ENCODE peak calls at places on chromosomes 7 and 10, in nine cellular contexts. V, N, R, S, P, L, B, Z and Q are unnamed samples.

GRCh38 chr10:89207181-89207800 is at the start of gene CH25H:
- DNase-seq in V (no peak), N (no peak), R (peak; percentile 96), S (no peak), P (peak; percentile 90), L (peak; percentile 37), B (peak; percentile 94), Z (peak; percentile 31), Q (peak; percentile 81)

GRCh38 chr10:76469675-76470074 is 1038.3 kb downstream of the LRMDA start:
- DNase-seq in V (no peak), N (no peak), R (peak; percentile 15), S (no peak), P (no peak), L (no peak), B (peak; percentile 33), Z (no peak), Q (no peak)

GRCh38 chr7:92955081-92955480 is 118.7 kb upstream of the CDK6 start:
- DNase-seq in V (no peak), N (no peak), R (no peak), S (no peak), P (no peak), L (no peak), B (no peak), Z (no peak), Q (no peak)

GRCh38 chr10:76341740-76342139 is 910.3 kb downstream of the LRMDA start:
- DNase-seq in V (no peak), N (no peak), R (no peak), S (no peak), P (no peak), L (no peak), B (no peak), Z (no peak), Q (no peak)

GRCh38 chr7:20651960-20652544 is 36.6 kb downstream of the ABCB5 start:
- DNase-seq in V (no peak), N (no peak), R (peak; percentile 54), S (no peak), P (no peak), L (no peak), B (peak; percentile 6), Z (no peak), Q (no peak)

GRCh38 chr10:132645630-132646442 is 108.2 kb downstream of the INPP5A start:
- DNase-seq in V (no peak), N (no peak), R (no peak), S (no peak), P (no peak), L (no peak), B (no peak), Z (no peak), Q (peak; percentile 35)

GRCh38 chr7:95238252-95238938 is 85.9 kb downstream of the PON1 start:
- DNase-seq in V (no peak), N (no peak), R (no peak), S (no peak), P (no peak), L (no peak), B (peak; percentile 6), Z (no peak), Q (no peak)

GRCh38 chr7:100890640-100891521 is 1.4 kb upstream of the UFSP1 start:
- DNase-seq in V (no peak), N (no peak), R (no peak), S (no peak), P (peak; percentile 65), L (no peak), B (peak; percentile 19), Z (no peak), Q (no peak)

GRCh38 chr10:18906636-18907035 is 142.0 kb upstream of the MALRD1 start:
- DNase-seq in V (no peak), N (no peak), R (no peak), S (no peak), P (no peak), L (no peak), B (no peak), Z (no peak), Q (no peak)

GRCh38 chr7:29794959-29795629 is 11.2 kb upstream of the WIPF3 start:
- DNase-seq in V (no peak), N (no peak), R (no peak), S (peak; percentile 62), P (no peak), L (no peak), B (no peak), Z (no peak), Q (no peak)

GRCh38 chr7:129209067-129209926 is 15.5 kb upstream of the AHCYL2 start:
- DNase-seq in V (no peak), N (no peak), R (no peak), S (no peak), P (no peak), L (no peak), B (no peak), Z (no peak), Q (no peak)

GRCh38 chr10:23069019-23069665 is 26.2 kb upstream of the MSRB2 start:
- DNase-seq in V (no peak), N (no peak), R (no peak), S (no peak), P (no peak), L (no peak), B (no peak), Z (no peak), Q (no peak)

GRCh38 chr7:66739477-66739876 is 1.1 kb upstream of the RABGEF1 start:
- DNase-seq in V (no peak), N (no peak), R (peak; percentile 36), S (no peak), P (no peak), L (no peak), B (no peak), Z (peak; percentile 6), Q (no peak)

GRCh38 chr10:70267161-70267933 is 16.5 kb downstream of the NPFFR1 start:
- DNase-seq in V (no peak), N (no peak), R (peak; percentile 98), S (peak; percentile 57), P (no peak), L (no peak), B (peak; percentile 99), Z (no peak), Q (no peak)

GRCh38 chr7:117777335-117778150 is 95.7 kb downstream of the CTTNBP2 start:
- DNase-seq in V (no peak), N (no peak), R (no peak), S (no peak), P (no peak), L (no peak), B (no peak), Z (no peak), Q (no peak)

GRCh38 chr10:104155591-104155990 is 33.6 kb downstream of the SFR1 start:
- DNase-seq in V (no peak), N (no peak), R (no peak), S (no peak), P (no peak), L (no peak), B (no peak), Z (no peak), Q (no peak)

GRCh38 chr7:151429555-151430331 is 10.2 kb downstream of the CRYGN start:
- DNase-seq in V (peak; percentile 18), N (no peak), R (peak; percentile 30), S (no peak), P (no peak), L (peak; percentile 67), B (no peak), Z (peak; percentile 87), Q (no peak)

GRCh38 chr10:70669015-70669414 is 3.3 kb upstream of the ADAMTS14 start:
- DNase-seq in V (no peak), N (no peak), R (no peak), S (no peak), P (no peak), L (no peak), B (no peak), Z (no peak), Q (no peak)

GRCh38 chr10:119538632-119539358 is 3.7 kb downstream of the RGS10 start:
- DNase-seq in V (no peak), N (no peak), R (peak; percentile 30), S (no peak), P (no peak), L (peak; percentile 25), B (no peak), Z (no peak), Q (no peak)

GRCh38 chr10:683448-684071 is 5.9 kb downstream of the DIP2C start:
- DNase-seq in V (no peak), N (no peak), R (peak; percentile 98), S (peak; percentile 55), P (no peak), L (no peak), B (peak; percentile 95), Z (no peak), Q (no peak)
- H3K4me3 ChIP-seq in V (no peak overlapping the region), N (no peak overlapping the region), R (peak overlapping the region; percentile 86), S (peak overlapping the region; percentile 5), P (no peak overlapping the region), L (no peak overlapping the region), B (peak overlapping the region; percentile 40), Z (no peak overlapping the region), Q (no peak overlapping the region)

GRCh38 chr10:73494877-73495225 is 973 bp downstream of the PPP3CB start:
- DNase-seq in V (no peak), N (no peak), R (peak; percentile 53), S (no peak), P (no peak), L (no peak), B (no peak), Z (no peak), Q (no peak)

GRCh38 chr10:73493781-73494180 is 2.0 kb downstream of the PPP3CB start:
- DNase-seq in V (no peak), N (no peak), R (peak; percentile 67), S (peak; percentile 8), P (no peak), L (no peak), B (peak; percentile 69), Z (no peak), Q (no peak)

GRCh38 chr10:73495884-73496674 is at the start of gene PPP3CB:
- DNase-seq in V (peak; percentile 84), N (peak; percentile 77), R (peak; percentile 96), S (peak; percentile 91), P (peak; percentile 95), L (peak; percentile 85), B (peak; percentile 98), Z (peak; percentile 86), Q (peak; percentile 95)

GRCh38 chr10:73495226-73495883 is 469 bp downstream of the PPP3CB start:
- DNase-seq in V (peak; percentile 72), N (no peak), R (peak; percentile 93), S (peak; percentile 51), P (peak; percentile 96), L (peak; percentile 90), B (peak; percentile 95), Z (peak; percentile 92), Q (peak; percentile 96)

GRCh38 chr10:73494213-73494612 is 1.6 kb downstream of the PPP3CB start:
- DNase-seq in V (no peak), N (no peak), R (no peak), S (no peak), P (peak; percentile 42), L (no peak), B (peak; percentile 6), Z (no peak), Q (no peak)
- H3K4me3 ChIP-seq in V (no peak overlapping the region), N (no peak overlapping the region), R (peak overlapping the region; percentile 92), S (peak overlapping the region; percentile 88), P (peak overlapping the region; percentile 91), L (peak overlapping the region; percentile 90), B (peak overlapping the region; percentile 88), Z (no peak overlapping the region), Q (peak overlapping the region; percentile 80)

GRCh38 chr7:157140118-157140905 is 1.6 kb downstream of the UBE3C start:
- DNase-seq in V (no peak), N (no peak), R (peak; percentile 15), S (no peak), P (no peak), L (peak; percentile 15), B (no peak), Z (peak; percentile 11), Q (no peak)
- H3K4me3 ChIP-seq in V (peak overlapping the region; percentile 57), N (peak overlapping the region; percentile 93), R (peak overlapping the region; percentile 98), S (peak overlapping the region; percentile 80), P (peak overlapping the region; percentile 82), L (peak overlapping the region; percentile 69), B (peak overlapping the region; percentile 93), Z (peak overlapping the region; percentile 70), Q (peak overlapping the region; percentile 84)

GRCh38 chr10:27503498-27504006 is 552 bp upstream of the RAB18 start:
- DNase-seq in V (no peak), N (no peak), R (no peak), S (no peak), P (no peak), L (no peak), B (no peak), Z (no peak), Q (no peak)
- H3K4me3 ChIP-seq in V (peak overlapping the region; percentile 28), N (peak overlapping the region; percentile 70), R (peak overlapping the region; percentile 90), S (peak overlapping the region; percentile 87), P (peak overlapping the region; percentile 22), L (peak overlapping the region; percentile 76), B (peak overlapping the region; percentile 92), Z (peak overlapping the region; percentile 74), Q (peak overlapping the region; percentile 86)